ENCODE peak calls at places on chromosomes 3 and 15, in five cellular contexts. L is tibial nerve, H is tibial artery, Y is cardiac fibroblast, A is Calu3. O is an unnamed sample.

GRCh38 chr15:81304226-81304625 is 19.7 kb downstream of the STARD5 start:
- DNase-seq in L (peak), H (peak), Y (peak), A (no peak), O (peak)

GRCh38 chr15:76576526-76577279 is 240.1 kb downstream of the ISL2 start:
- DNase-seq in L (peak), H (peak), Y (peak), A (peak), O (no peak)

GRCh38 chr3:4504340-4505261 is 11.5 kb downstream of the ITPR1 start:
- DNase-seq in L (no peak), H (no peak), Y (peak), A (peak), O (no peak)

GRCh38 chr3:98977520-98977919 is 76.0 kb upstream of the DCBLD2 start:
- DNase-seq in L (no peak), H (no peak), Y (peak), A (peak), O (no peak)

GRCh38 chr3:36944012-36944640 is 728 bp downstream of the TRANK1 start:
- DNase-seq in L (peak), H (peak), Y (peak), A (peak), O (no peak)

GRCh38 chr3:196554205-196554604 is 14.1 kb downstream of the WDR53 start:
- DNase-seq in L (no peak), H (no peak), Y (no peak), A (no peak), O (no peak)

GRCh38 chr15:80265021-80265420 is 13.0 kb upstream of the CTXND1 start:
- DNase-seq in L (no peak), H (no peak), Y (no peak), A (no peak), O (no peak)

GRCh38 chr3:161560006-161560637 is 63.5 kb downstream of the OTOL1 start:
- DNase-seq in L (peak), H (no peak), Y (peak), A (peak), O (no peak)

GRCh38 chr3:72272356-72272755 is 487.4 kb upstream of the PROK2 start:
- DNase-seq in L (no peak), H (no peak), Y (no peak), A (no peak), O (no peak)

GRCh38 chr3:123687286-123687685 is 102.4 kb upstream of the HACD2 start:
- DNase-seq in L (no peak), H (no peak), Y (no peak), A (no peak), O (no peak)

GRCh38 chr3:153050978-153051377 is 111.0 kb upstream of the RAP2B start:
- DNase-seq in L (no peak), H (no peak), Y (no peak), A (no peak), O (no peak)

GRCh38 chr15:98154863-98155262 is 194.4 kb downstream of the ARRDC4 start:
- DNase-seq in L (no peak), H (no peak), Y (no peak), A (peak), O (no peak)

GRCh38 chr3:131728898-131729297 is 226.1 kb upstream of the MRPL3 start:
- DNase-seq in L (no peak), H (no peak), Y (no peak), A (peak), O (no peak)

GRCh38 chr15:96947830-96948229 is 617.3 kb downstream of the NR2F2 start:
- DNase-seq in L (no peak), H (no peak), Y (no peak), A (no peak), O (no peak)

GRCh38 chr3:159130108-159130507 is 328.3 kb downstream of the MFSD1 start:
- DNase-seq in L (no peak), H (no peak), Y (no peak), A (peak), O (no peak)

GRCh38 chr3:146160233-146160963 is 586 bp downstream of the PLOD2 start:
- DNase-seq in L (peak), H (peak), Y (peak), A (peak), O (no peak)

GRCh38 chr15:63089260-63090043 is 32.2 kb upstream of the LACTB start:
- DNase-seq in L (peak), H (no peak), Y (peak), A (no peak), O (no peak)

GRCh38 chr3:87426916-87427315 is 150.5 kb upstream of the POU1F1 start:
- DNase-seq in L (no peak), H (no peak), Y (no peak), A (no peak), O (no peak)

GRCh38 chr3:101128786-101129185 is 135.6 kb upstream of the ABI3BP start:
- DNase-seq in L (no peak), H (no peak), Y (no peak), A (peak), O (no peak)

GRCh38 chr3:127857270-127857801 is 35.0 kb upstream of the MGLL start:
- DNase-seq in L (no peak), H (no peak), Y (peak), A (no peak), O (no peak)

GRCh38 chr3:150626148-150626930 is 23.2 kb downstream of the SELENOT start:
- DNase-seq in L (no peak), H (no peak), Y (no peak), A (no peak), O (no peak)

GRCh38 chr15:77025941-77026411 is 31.1 kb downstream of the PSTPIP1 start:
- DNase-seq in L (no peak), H (no peak), Y (no peak), A (no peak), O (peak)

GRCh38 chr3:171965088-171965712 is 74.2 kb upstream of the FNDC3B start:
- DNase-seq in L (no peak), H (no peak), Y (no peak), A (no peak), O (no peak)

GRCh38 chr15:24819680-24820079 is 135.1 kb upstream of the SNRPN start:
- DNase-seq in L (no peak), H (no peak), Y (no peak), A (no peak), O (no peak)
- TF ChIP-seq CTCF in L (no peak), H (no peak), Y (no peak), A (no peak), O (no peak)

GRCh38 chr3:9951126-9951525 is 1.1 kb downstream of the PRRT3 start:
- DNase-seq in L (no peak), H (no peak), Y (no peak), A (no peak), O (no peak)
- TF ChIP-seq CTCF in L (no peak), H (no peak), Y (no peak), A (no peak), O (no peak)

DNA sequence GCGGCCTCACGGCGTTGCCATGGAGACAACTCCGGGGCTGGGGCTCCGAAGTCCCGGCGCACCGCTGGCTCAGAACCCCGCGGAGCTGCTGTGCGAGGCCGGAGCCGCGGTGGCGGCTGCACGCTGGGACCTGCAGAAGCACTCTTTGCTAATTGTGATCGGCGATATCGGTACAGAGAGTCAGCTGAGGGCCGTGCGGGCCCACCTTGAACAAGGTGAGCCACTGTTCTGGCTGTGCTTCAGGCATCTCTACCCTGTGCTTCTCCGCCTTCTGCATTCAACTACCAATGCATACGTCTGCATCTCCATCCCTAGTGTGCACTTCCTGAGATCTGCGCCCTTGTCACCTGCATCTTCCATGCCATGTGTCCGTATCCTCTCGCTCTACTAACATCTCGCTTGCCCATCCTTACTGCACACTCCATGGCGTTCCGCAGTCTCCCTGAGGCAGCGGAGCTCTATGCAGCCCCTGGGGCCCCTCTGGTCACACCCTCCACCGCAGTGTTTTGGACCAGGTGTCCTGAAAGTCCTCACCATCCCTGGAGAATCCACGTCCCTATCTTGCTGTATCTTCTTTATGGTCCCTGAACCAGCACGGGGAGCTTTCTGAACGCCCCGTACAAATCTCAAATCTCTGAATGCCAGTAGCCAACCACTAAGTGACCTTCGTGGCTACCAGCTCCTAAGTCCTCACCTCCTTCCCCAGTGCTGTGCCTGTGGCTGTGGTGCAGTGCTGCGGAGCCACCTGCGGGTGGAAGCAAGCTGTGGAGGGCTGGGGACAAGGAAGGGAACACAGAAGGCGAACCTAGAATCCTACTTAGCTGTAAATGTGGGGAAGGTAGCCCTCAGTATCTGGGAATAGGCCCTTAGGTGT is 6.2 kb upstream of the MAP1A start:
- DNase-seq in L (no peak), H (no peak), Y (no peak), A (no peak), O (no peak)
- TF ChIP-seq CTCF in L (no peak), H (peak), Y (peak), A (no peak), O (no peak)

GRCh38 chr15:41659190-41659589 is 1.0 kb upstream of the MGA start:
- DNase-seq in L (no peak), H (no peak), Y (no peak), A (no peak), O (no peak)

GRCh38 chr15:41661529-41662225 is 1.5 kb downstream of the MGA start:
- DNase-seq in L (peak), H (peak), Y (peak), A (peak), O (peak)

GRCh38 chr15:41659855-41660234 is 360 bp upstream of the MGA start:
- DNase-seq in L (no peak), H (no peak), Y (no peak), A (no peak), O (no peak)

GRCh38 chr15:41661078-41661528 is 898 bp downstream of the MGA start:
- DNase-seq in L (no peak), H (no peak), Y (no peak), A (no peak), O (no peak)

GRCh38 chr15:41660235-41661077 is at the start of gene MGA:
- DNase-seq in L (peak), H (peak), Y (peak), A (peak), O (peak)
- TF ChIP-seq CTCF in L (no peak), H (no peak), Y (no peak), A (no peak), O (no peak)

DNA sequence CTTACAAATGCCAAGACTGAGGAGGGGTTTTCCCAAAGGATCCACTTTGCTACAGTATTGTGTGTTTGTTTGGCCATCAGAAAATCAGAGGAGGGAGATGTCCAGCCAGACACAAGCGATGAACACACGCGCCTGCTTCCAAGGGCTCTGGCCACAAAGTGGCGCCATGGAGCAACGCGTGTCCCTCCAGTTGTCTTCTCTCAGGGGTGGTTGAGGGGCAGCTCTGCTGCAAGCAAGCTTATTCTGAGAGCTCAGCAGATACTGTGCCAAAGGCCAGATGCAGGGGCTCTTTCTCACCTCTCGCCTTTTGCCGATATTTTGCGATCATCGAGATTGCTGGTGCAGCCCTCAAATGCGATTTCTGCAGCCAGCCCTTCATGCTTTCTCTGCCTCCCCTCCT is 88.9 kb upstream of the OSBPL11 start:
- DNase-seq in L (no peak), H (no peak), Y (peak), A (no peak), O (no peak)
- TF ChIP-seq CTCF in L (no peak), H (no peak), Y (peak), A (peak), O (no peak)

DNA sequence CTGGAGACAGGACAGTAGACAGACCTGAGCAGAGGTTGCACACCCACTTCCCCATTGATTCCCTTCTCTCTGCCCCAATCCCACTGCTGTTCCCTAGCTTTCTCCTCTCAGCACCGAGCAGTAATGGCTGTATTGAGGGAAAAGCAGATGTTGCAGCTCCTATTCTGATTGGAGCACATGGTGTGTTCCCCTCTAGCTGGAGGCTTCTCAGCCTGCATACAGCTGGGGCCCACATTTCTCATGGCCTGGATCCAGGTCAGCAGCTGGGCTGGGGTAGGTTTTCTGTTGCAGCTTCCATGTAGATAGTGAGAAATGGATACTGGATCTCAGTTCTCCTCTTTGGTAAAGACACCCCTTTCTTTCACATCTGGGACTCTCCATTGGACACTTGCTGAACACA is 50.1 kb downstream of the RYR3 start:
- DNase-seq in L (no peak), H (no peak), Y (no peak), A (no peak), O (no peak)
- TF ChIP-seq CTCF in L (no peak), H (no peak), Y (no peak), A (no peak), O (no peak)

GRCh38 chr15:65980824-65981456 is 111.6 kb downstream of the RAB11A start:
- DNase-seq in L (peak), H (peak), Y (peak), A (peak), O (no peak)
- TF ChIP-seq CTCF in L (peak), H (peak), Y (peak), A (peak), O (peak)

GRCh38 chr3:156792945-156793344 is 33.2 kb upstream of the LEKR1 start:
- DNase-seq in L (no peak), H (no peak), Y (no peak), A (no peak), O (no peak)
- TF ChIP-seq CTCF in L (no peak), H (no peak), Y (no peak), A (no peak), O (no peak)

GRCh38 chr15:70854669-70854976 is 666 bp upstream of the LARP6 start:
- DNase-seq in L (peak), H (no peak), Y (peak), A (no peak), O (no peak)
- TF ChIP-seq CTCF in L (no peak), H (no peak), Y (peak), A (no peak), O (no peak)

GRCh38 chr3:106209482-106209881 is 340.7 kb upstream of the CBLB start:
- DNase-seq in L (no peak), H (no peak), Y (no peak), A (no peak), O (no peak)

GRCh38 chr3:106208266-106208665 is 339.5 kb upstream of the CBLB start:
- DNase-seq in L (no peak), H (no peak), Y (peak), A (no peak), O (no peak)

GRCh38 chr3:106206613-106207012 is 337.8 kb upstream of the CBLB start:
- DNase-seq in L (no peak), H (no peak), Y (no peak), A (no peak), O (no peak)

GRCh38 chr3:106210923-106211322 is 342.1 kb upstream of the CBLB start:
- DNase-seq in L (no peak), H (no peak), Y (no peak), A (no peak), O (no peak)

GRCh38 chr3:106208979-106209378 is 340.2 kb upstream of the CBLB start:
- DNase-seq in L (no peak), H (no peak), Y (peak), A (no peak), O (no peak)
- TF ChIP-seq CTCF in L (no peak), H (no peak), Y (peak), A (no peak), O (no peak)

O was measured in CD14-positive monocyte.